ENCODE peak calls at places on chromosome 20, in eight cellular contexts. P is tibial nerve; S is pancreas; D is K562; R is neuronal stem cell; B is HCT116; F is CD8-positive, alpha-beta T cell; L is suprapubic skin. Z is an unnamed sample.

GRCh38 chr20:49245921-49246740 is 26.9 kb downstream of the DDX27 start:
- DNase-seq in P (peak; percentile 25), S (no peak), D (peak; percentile 63), R (no peak), B (peak; percentile 23), F (no peak), L (no peak), Z (peak; percentile 33)

GRCh38 chr20:41029150-41029872 is 689 bp downstream of the TOP1 start:
- DNase-seq in P (no peak), S (peak; percentile 43), D (peak; percentile 47), R (peak; percentile 35), B (no peak), F (peak; percentile 23), L (peak; percentile 65), Z (peak; percentile 37)

GRCh38 chr20:33992923-33993799 is 550 bp upstream of the RALY start:
- DNase-seq in P (peak; percentile 99), S (peak; percentile 99), D (peak; percentile 98), R (peak; percentile 99), B (peak; percentile 95), F (peak; percentile 99), L (peak; percentile 100), Z (peak; percentile 99)

GRCh38 chr20:34880095-34880680 is 3.8 kb downstream of the ACSS2 start:
- DNase-seq in P (no peak), S (no peak), D (no peak), R (no peak), B (no peak), F (no peak), L (no peak), Z (no peak)

GRCh38 chr20:59324441-59324840 is 24.0 kb downstream of the EDN3 start:
- DNase-seq in P (no peak), S (no peak), D (no peak), R (no peak), B (no peak), F (no peak), L (no peak), Z (no peak)

GRCh38 chr20:21315138-21315537 is 12.0 kb downstream of the XRN2 start:
- DNase-seq in P (no peak), S (peak; percentile 41), D (no peak), R (no peak), B (no peak), F (no peak), L (no peak), Z (no peak)

GRCh38 chr20:10719740-10720380 is 46.1 kb upstream of the JAG1 start:
- DNase-seq in P (no peak), S (no peak), D (no peak), R (no peak), B (no peak), F (no peak), L (no peak), Z (no peak)

GRCh38 chr20:52402514-52402913 is 210.9 kb upstream of the ZFP64 start:
- DNase-seq in P (no peak), S (no peak), D (no peak), R (no peak), B (no peak), F (no peak), L (peak; percentile 73), Z (no peak)

GRCh38 chr20:37198962-37199660 is 19.8 kb upstream of the MROH8 start:
- DNase-seq in P (no peak), S (no peak), D (no peak), R (no peak), B (no peak), F (no peak), L (no peak), Z (no peak)

GRCh38 chr20:45444050-45444449 is 25.5 kb upstream of the WFDC2 start:
- DNase-seq in P (no peak), S (no peak), D (no peak), R (no peak), B (no peak), F (no peak), L (no peak), Z (no peak)

GRCh38 chr20:49230021-49230420 is 10.8 kb downstream of the DDX27 start:
- DNase-seq in P (no peak), S (no peak), D (no peak), R (no peak), B (no peak), F (no peak), L (no peak), Z (no peak)

GRCh38 chr20:36784116-36784515 is 10.6 kb upstream of the DSN1 start:
- DNase-seq in P (no peak), S (no peak), D (no peak), R (no peak), B (no peak), F (no peak), L (no peak), Z (no peak)

GRCh38 chr20:4683261-4683660 is 38.4 kb upstream of the PRND start:
- DNase-seq in P (no peak), S (no peak), D (no peak), R (no peak), B (no peak), F (no peak), L (no peak), Z (no peak)

GRCh38 chr20:36493801-36494114 is 47.6 kb upstream of the MYL9 start:
- DNase-seq in P (peak; percentile 70), S (no peak), D (no peak), R (no peak), B (no peak), F (no peak), L (peak; percentile 70), Z (no peak)

GRCh38 chr20:16553161-16553560 is 20.1 kb downstream of the KIF16B start:
- DNase-seq in P (no peak), S (no peak), D (no peak), R (no peak), B (no peak), F (no peak), L (no peak), Z (no peak)

GRCh38 chr20:53660078-53660909 is 66.7 kb upstream of the ZNF217 start:
- DNase-seq in P (no peak), S (no peak), D (no peak), R (no peak), B (no peak), F (peak; percentile 21), L (no peak), Z (peak; percentile 2)

GRCh38 chr20:42530855-42531674 is 658.6 kb downstream of the PTPRT start:
- DNase-seq in P (no peak), S (peak; percentile 36), D (peak; percentile 38), R (peak; percentile 26), B (no peak), F (no peak), L (no peak), Z (no peak)

GRCh38 chr20:1947535-1947846 is 46.4 kb downstream of the PDYN start:
- DNase-seq in P (no peak), S (no peak), D (no peak), R (no peak), B (no peak), F (no peak), L (no peak), Z (no peak)
- H3K4me3 ChIP-seq in P (no peak overlapping the region), S (peak overlapping the region; percentile 18), D (no peak overlapping the region), R (no peak overlapping the region), B (no peak overlapping the region), F (no peak overlapping the region), L (peak overlapping the region; percentile 16), Z (no peak overlapping the region)

GRCh38 chr20:47810116-47810672 is 24.9 kb upstream of the SULF2 start:
- DNase-seq in P (no peak), S (no peak), D (no peak), R (no peak), B (no peak), F (no peak), L (no peak), Z (no peak)

GRCh38 chr20:47809161-47809560 is 23.9 kb upstream of the SULF2 start:
- DNase-seq in P (no peak), S (no peak), D (no peak), R (no peak), B (no peak), F (no peak), L (no peak), Z (no peak)

GRCh38 chr20:47814632-47815415 is 29.5 kb upstream of the SULF2 start:
- DNase-seq in P (no peak), S (no peak), D (no peak), R (no peak), B (no peak), F (no peak), L (no peak), Z (no peak)

GRCh38 chr20:47809561-47809960 is 24.3 kb upstream of the SULF2 start:
- DNase-seq in P (no peak), S (no peak), D (no peak), R (no peak), B (no peak), F (no peak), L (no peak), Z (no peak)

GRCh38 chr20:47810686-47811347 is 25.5 kb upstream of the SULF2 start:
- DNase-seq in P (no peak), S (no peak), D (no peak), R (no peak), B (no peak), F (no peak), L (no peak), Z (no peak)
- H3K27me3 ChIP-seq in P (no peaks in the 10 kb centered on the region), S (no peaks in the 10 kb centered on the region), D (peaks cover 10% of the 10 kb centered on the region), R (no peaks in the 10 kb centered on the region), B (peaks cover 37% of the 10 kb centered on the region), F (no peaks in the 10 kb centered on the region), L (peaks cover 37% of the 10 kb centered on the region), Z (peaks cover 4% of the 10 kb centered on the region)

GRCh38 chr20:62795023-62795761 is 1.1 kb upstream of the MRGBP start:
- DNase-seq in P (peak; percentile 42), S (peak; percentile 49), D (peak; percentile 83), R (peak; percentile 51), B (no peak), F (peak; percentile 55), L (no peak), Z (peak; percentile 78)
- H3K4me1 ChIP-seq in P (peaks cover 6% of the 10 kb centered on the region), S (no peaks in the 10 kb centered on the region), D (peaks cover 10% of the 10 kb centered on the region), R (peaks cover 15% of the 10 kb centered on the region), B (peaks cover 67% of the 10 kb centered on the region), F (peaks cover 38% of the 10 kb centered on the region), L (peaks cover 44% of the 10 kb centered on the region), Z (peaks cover 22% of the 10 kb centered on the region)

DNA sequence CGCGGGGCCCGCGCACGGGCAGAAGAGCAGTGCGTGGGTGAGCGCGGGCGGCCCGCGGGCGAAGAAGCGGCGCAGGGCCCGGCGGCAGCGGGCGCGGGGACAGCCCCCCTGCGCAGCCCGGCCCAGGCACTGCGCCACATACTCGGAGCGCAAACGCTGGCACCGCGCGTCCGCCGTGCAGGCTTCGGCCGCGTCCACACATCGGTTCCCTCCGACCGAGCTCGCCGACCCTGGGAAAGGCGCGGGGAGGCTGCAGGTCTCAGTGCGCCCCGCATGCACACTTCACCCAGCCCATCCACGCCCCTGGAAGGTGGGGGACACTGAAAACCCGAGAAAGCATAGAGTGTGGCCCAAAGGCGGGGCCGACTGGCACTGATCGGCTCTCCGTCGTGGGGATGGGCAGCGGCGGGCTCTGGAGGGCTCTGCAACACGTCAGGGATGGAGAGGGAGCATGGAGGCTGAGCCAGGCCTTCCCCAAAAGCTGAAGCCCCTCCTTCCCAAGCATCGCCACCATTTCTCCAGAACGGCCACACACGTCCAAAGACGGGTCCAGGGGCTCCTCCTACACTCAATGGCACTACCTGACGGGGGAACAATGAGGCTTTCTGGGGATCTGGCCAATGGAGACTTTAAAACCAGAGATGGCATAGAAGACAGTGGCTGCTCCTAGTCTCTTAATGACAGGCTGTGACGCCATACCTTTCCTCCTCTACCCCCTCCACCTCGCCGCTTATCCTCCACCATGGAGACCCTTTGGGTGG is 2.0 kb downstream of the GFRA4 start:
- DNase-seq in P (no peak), S (no peak), D (no peak), R (no peak), B (no peak), F (no peak), L (peak; percentile 48), Z (no peak)
- H3K4me3 ChIP-seq in P (no peak overlapping the region), S (no peak overlapping the region), D (no peak overlapping the region), R (no peak overlapping the region), B (no peak overlapping the region), F (no peak overlapping the region), L (peak overlapping the region; percentile 39), Z (no peak overlapping the region)